ENCODE peak calls at places on chromosomes 11 and 22, in six cellular contexts. G is heart left ventricle, I is small intestine, B is T1000, L is SHP77 treated with DMSO at 0.1 percent for 48 hours, E is NCI-H2029. D is an unnamed sample.

GRCh38 chr11:34029176-34029575 is 22.4 kb upstream of the CAPRIN1 start:
- DNase-seq in G (no peak), B (no peak), I (peak; percentile 63), L (no peak), E (no peak), D (no peak)

GRCh38 chr11:132106336-132106982 is 736.0 kb downstream of the NTM start:
- DNase-seq in E (peak; percentile 11), L (no peak), B (no peak), G (no peak), I (no peak), D (peak; percentile 81)

GRCh38 chr11:120324932-120325810 is at the start of gene TLCD5:
- DNase-seq in E (peak; percentile 63), L (peak; percentile 51), B (no peak), I (peak; percentile 33), G (peak; percentile 83), D (peak; percentile 77)

GRCh38 chr22:49026476-49027121 is 801.1 kb downstream of the BRD1 start:
- DNase-seq in E (peak; percentile 3), G (no peak), I (no peak), B (no peak), L (no peak), D (no peak)

GRCh38 chr11:45405916-45406670 is 120.0 kb upstream of the SYT13 start:
- DNase-seq in I (no peak), L (no peak), G (no peak), B (no peak), E (no peak), D (peak; percentile 6)

GRCh38 chr22:46781291-46781690 is 18.8 kb downstream of the TBC1D22A start:
- DNase-seq in L (no peak), G (no peak), B (no peak), I (no peak), E (no peak), D (no peak)

GRCh38 chr22:17924076-17924475 is 100.3 kb downstream of the MICAL3 start:
- DNase-seq in B (no peak), G (no peak), L (no peak), E (no peak), I (no peak), D (no peak)

GRCh38 chr11:104159356-104159755 is 4.6 kb downstream of the PDGFD start:
- DNase-seq in L (no peak), B (no peak), E (no peak), I (no peak), G (no peak), D (no peak)

GRCh38 chr11:76805206-76805913 is 22.2 kb downstream of the TSKU start:
- DNase-seq in G (no peak), B (no peak), I (no peak), E (no peak), L (no peak), D (no peak)

D was measured in NCI-H774.